ENCODE peak calls at places on chromosomes 1 and 21, in seven cellular contexts. P is WTC11; K is GM19239; M is activated gamma-delta T cell treated with Interleukin-2 at 50 U/mL for 16 hours; L is activated CD4-positive, CD25-positive, alpha-beta regulatory T cell; Y is NCI-H510A treated with DMSO at 0.1 percent for 48 hours; G is GM12891. C is an unnamed sample.

GRCh38 chr1:236165238-236165981 is 23.1 kb downstream of the GPR137B start:
- DNase-seq in P (no peak), K (no peak), M (no peak), L (no peak), Y (no peak), G (no peak), C (no peak)

GRCh38 chr1:234611799-234612351 is 1.9 kb upstream of the IRF2BP2 start:
- DNase-seq in P (peak), K (no peak), M (no peak), L (no peak), Y (no peak), G (no peak), C (peak)

GRCh38 chr1:43441166-43441893 is 12.4 kb downstream of the HYI start:
- DNase-seq in P (no peak), K (no peak), M (no peak), L (no peak), Y (no peak), G (no peak), C (no peak)

GRCh38 chr1:207965602-207966387 is 54.9 kb upstream of the CD34 start:
- DNase-seq in P (no peak), K (no peak), M (no peak), L (no peak), Y (no peak), G (no peak), C (no peak)

GRCh38 chr1:101259744-101260148 is 22.9 kb downstream of the S1PR1 start:
- DNase-seq in P (no peak), K (no peak), M (no peak), L (no peak), Y (no peak), G (no peak), C (peak)

GRCh38 chr1:10105484-10105883 is 72.7 kb downstream of the UBE4B start:
- DNase-seq in P (no peak), K (no peak), M (no peak), L (no peak), Y (no peak), G (no peak), C (no peak)

GRCh38 chr1:174797398-174797797 is 202.3 kb upstream of the CACYBP start:
- DNase-seq in P (no peak), K (no peak), M (no peak), L (no peak), Y (no peak), G (no peak), C (no peak)

GRCh38 chr1:204463125-204464060 is 31.2 kb downstream of the PIK3C2B start:
- DNase-seq in P (no peak), K (no peak), M (no peak), L (no peak), Y (no peak), G (no peak), C (no peak)

GRCh38 chr1:207084701-207085180 is 3.9 kb upstream of the C4BPB start:
- DNase-seq in P (peak), K (peak), M (peak), L (no peak), Y (peak), G (peak), C (peak)

GRCh38 chr1:30787856-30788495 is 30.4 kb upstream of the LAPTM5 start:
- DNase-seq in P (no peak), K (no peak), M (no peak), L (no peak), Y (no peak), G (no peak), C (no peak)

GRCh38 chr1:99648107-99648506 is 2.2 kb downstream of the PALMD start:
- DNase-seq in P (peak), K (no peak), M (no peak), L (no peak), Y (no peak), G (no peak), C (no peak)

GRCh38 chr1:174734270-174734669 is 265.5 kb upstream of the CACYBP start:
- DNase-seq in P (no peak), K (no peak), M (no peak), L (no peak), Y (no peak), G (no peak), C (no peak)

GRCh38 chr1:241351841-241352240 is 5.2 kb downstream of the RGS7 start:
- DNase-seq in P (no peak), K (no peak), M (no peak), L (no peak), Y (no peak), G (no peak), C (no peak)

GRCh38 chr1:230368363-230368762 is 57.8 kb downstream of the PGBD5 start:
- DNase-seq in P (no peak), K (no peak), M (no peak), L (no peak), Y (no peak), G (no peak), C (no peak)

GRCh38 chr1:38287036-38287435 is 240.4 kb upstream of the POU3F1 start:
- DNase-seq in P (no peak), K (no peak), M (no peak), L (no peak), Y (no peak), G (no peak), C (no peak)

GRCh38 chr1:26218906-26219494 is 15.0 kb upstream of the CEP85 start:
- DNase-seq in P (no peak), K (no peak), M (no peak), L (no peak), Y (no peak), G (no peak), C (no peak)

GRCh38 chr21:44378646-44379581 is 25.5 kb downstream of the TRPM2 start:
- DNase-seq in P (no peak), K (no peak), M (no peak), L (no peak), Y (no peak), G (no peak), C (no peak)

GRCh38 chr21:43188181-43188580 is 19.4 kb downstream of the CRYAA start:
- DNase-seq in P (peak), K (no peak), M (no peak), L (no peak), Y (no peak), G (no peak), C (no peak)

GRCh38 chr1:89727517-89728312 is 93.1 kb upstream of the LRRC8D start:
- DNase-seq in P (no peak), K (no peak), M (no peak), L (no peak), Y (no peak), G (no peak), C (no peak)

GRCh38 chr21:42496839-42497202 is 797 bp upstream of the RSPH1 start:
- DNase-seq in P (peak), K (no peak), M (no peak), L (no peak), Y (no peak), G (no peak), C (no peak)

GRCh38 chr1:4652631-4653327 is 1.6 kb upstream of the AJAP1 start:
- DNase-seq in P (peak), K (peak), M (peak), L (peak), Y (peak), G (peak), C (peak)

GRCh38 chr1:68485431-68486022 is 11.4 kb downstream of the DEPDC1 start:
- DNase-seq in P (no peak), K (no peak), M (no peak), L (no peak), Y (no peak), G (no peak), C (no peak)

GRCh38 chr1:148264374-148265276 is 112.5 kb upstream of the NBPF11 start:
- DNase-seq in P (peak), K (no peak), M (no peak), L (no peak), Y (peak), G (no peak), C (peak)

GRCh38 chr1:152107984-152108898 is 7.0 kb downstream of the TCHH start:
- DNase-seq in P (peak), K (no peak), M (no peak), L (no peak), Y (no peak), G (no peak), C (peak)

GRCh38 chr1:107110346-107110745 is 30.5 kb upstream of the NTNG1 start:
- DNase-seq in P (no peak), K (no peak), M (no peak), L (no peak), Y (no peak), G (no peak), C (no peak)

GRCh38 chr1:11062965-11063401 is 3.2 kb upstream of the SRM start:
- DNase-seq in P (no peak), K (peak), M (peak), L (no peak), Y (no peak), G (no peak), C (no peak)

GRCh38 chr1:229457436-229457835 is 23.5 kb upstream of the ACTA1 start:
- DNase-seq in P (no peak), K (no peak), M (no peak), L (no peak), Y (no peak), G (no peak), C (no peak)

GRCh38 chr21:42544544-42544943 is 30.9 kb downstream of the SLC37A1 start:
- DNase-seq in P (peak), K (no peak), M (no peak), L (no peak), Y (no peak), G (no peak), C (no peak)

GRCh38 chr1:41319106-41319755 is 42.0 kb upstream of the FOXO6 start:
- DNase-seq in P (no peak), K (no peak), M (no peak), L (no peak), Y (no peak), G (no peak), C (no peak)

GRCh38 chr21:20004353-20004752 is 993.9 kb upstream of the NCAM2 start:
- DNase-seq in P (no peak), K (no peak), M (no peak), L (no peak), Y (no peak), G (no peak), C (no peak)

GRCh38 chr1:29259802-29260441 is 23.6 kb downstream of the PTPRU start:
- DNase-seq in P (peak), K (no peak), M (no peak), L (no peak), Y (no peak), G (no peak), C (no peak)

GRCh38 chr1:81183157-81183952 is 617.4 kb upstream of the ADGRL2 start:
- DNase-seq in P (no peak), K (no peak), M (no peak), L (no peak), Y (no peak), G (no peak), C (no peak)

C was measured in trophoblast cell.